ENCODE peak calls at places on chromosome 1, in six cellular contexts. K is astrocyte of the spinal cord, S is heart right ventricle, U is thyroid gland, J is OCI-LY7, O is cardiac muscle cell. W is an unnamed sample.

GRCh38 chr1:170678196-170678595 is 14.3 kb downstream of the PRRX1 start:
- DNase-seq in K (no peak), S (no peak), U (no peak), J (no peak), O (peak; percentile 35), W (no peak)

GRCh38 chr1:220544901-220545303 is 17.0 kb downstream of the MARK1 start:
- DNase-seq in K (no peak), S (no peak), U (peak; percentile 40), J (peak; percentile 1), O (peak; percentile 19), W (no peak)

GRCh38 chr1:106910798-106911197 is 145.7 kb upstream of the PRMT6 start:
- DNase-seq in K (no peak), S (no peak), U (no peak), J (no peak), O (no peak), W (no peak)

GRCh38 chr1:163561570-163562295 is 240.0 kb downstream of the NUF2 start:
- DNase-seq in K (peak; percentile 26), S (no peak), U (no peak), J (peak; percentile 2), O (peak; percentile 30), W (no peak)

GRCh38 chr1:15953791-15954201 is 22.1 kb downstream of the ZBTB17 start:
- DNase-seq in K (no peak), S (no peak), U (no peak), J (no peak), O (no peak), W (no peak)

GRCh38 chr1:64231153-64231552 is 27.7 kb downstream of the UBE2U start:
- DNase-seq in K (no peak), S (no peak), U (no peak), J (no peak), O (no peak), W (no peak)

GRCh38 chr1:32200226-32201010 is at the start of gene CCDC28B:
- DNase-seq in K (peak; percentile 74), S (peak; percentile 79), U (peak; percentile 43), J (peak; percentile 61), O (peak; percentile 70), W (no peak)

GRCh38 chr1:241837413-241837812 is 10.6 kb upstream of the EXO1 start:
- DNase-seq in K (no peak), S (no peak), U (no peak), J (no peak), O (no peak), W (no peak)

GRCh38 chr1:11784993-11785769 is 20.6 kb downstream of the MTHFR start:
- DNase-seq in K (peak; percentile 50), S (peak; percentile 69), U (peak; percentile 76), J (peak; percentile 69), O (peak; percentile 74), W (no peak)

GRCh38 chr1:11132571-11133293 is 33.1 kb upstream of the EXOSC10 start:
- DNase-seq in K (no peak), S (no peak), U (no peak), J (no peak), O (no peak), W (no peak)

GRCh38 chr1:44609412-44609767 is 64.9 kb downstream of the TMEM53 start:
- DNase-seq in K (peak; percentile 47), S (peak; percentile 48), U (peak; percentile 23), J (peak; percentile 47), O (peak; percentile 58), W (no peak)

GRCh38 chr1:163472267-163472666 is 150.5 kb downstream of the NUF2 start:
- DNase-seq in K (peak; percentile 9), S (no peak), U (no peak), J (no peak), O (no peak), W (no peak)

GRCh38 chr1:225950905-225951351 is 9.9 kb upstream of the LEFTY2 start:
- DNase-seq in K (no peak), S (no peak), U (no peak), J (no peak), O (no peak), W (no peak)

GRCh38 chr1:154182342-154183044 is 9.4 kb downstream of the TPM3 start:
- DNase-seq in K (peak; percentile 76), S (peak; percentile 74), U (peak; percentile 69), J (peak; percentile 58), O (peak; percentile 89), W (peak; percentile 81)

GRCh38 chr1:83509229-83509870 is 489.6 kb downstream of the TTLL7 start:
- DNase-seq in K (no peak), S (no peak), U (no peak), J (no peak), O (no peak), W (no peak)

GRCh38 chr1:215079456-215079855 is 3.1 kb upstream of the KCNK2 start:
- DNase-seq in K (no peak), S (no peak), U (no peak), J (no peak), O (no peak), W (no peak)

GRCh38 chr1:80656011-80656627 is 1144.6 kb upstream of the ADGRL2 start:
- DNase-seq in K (peak; percentile 17), S (no peak), U (no peak), J (peak; percentile 34), O (no peak), W (no peak)

GRCh38 chr1:89557954-89558353 is 33.3 kb downstream of the LRRC8B start:
- DNase-seq in K (no peak), S (no peak), U (no peak), J (no peak), O (no peak), W (no peak)

GRCh38 chr1:11539850-11540772 is 61.2 kb downstream of the DISP3 start:
- DNase-seq in K (no peak), S (no peak), U (no peak), J (no peak), O (no peak), W (no peak)

GRCh38 chr1:8394456-8395321 is 76.8 kb downstream of the SLC45A1 start:
- DNase-seq in K (peak; percentile 93), S (no peak), U (no peak), J (no peak), O (peak; percentile 87), W (no peak)

GRCh38 chr1:8047112-8047511 is 21.0 kb upstream of the ERRFI1 start:
- DNase-seq in K (peak; percentile 28), S (no peak), U (no peak), J (no peak), O (peak; percentile 68), W (no peak)

GRCh38 chr1:152160553-152160952 is 1.5 kb upstream of the RPTN start:
- DNase-seq in K (no peak), S (no peak), U (no peak), J (no peak), O (no peak), W (no peak)

GRCh38 chr1:228309548-228310067 is 97.0 kb downstream of the TRIM11 start:
- DNase-seq in K (no peak), S (no peak), U (no peak), J (no peak), O (no peak), W (no peak)

GRCh38 chr1:243409284-243409683 is 153.4 kb downstream of the SDCCAG8 start:
- DNase-seq in K (no peak), S (no peak), U (no peak), J (no peak), O (peak; percentile 4), W (no peak)

GRCh38 chr1:234405676-234406075 is 32.4 kb downstream of the COA6 start:
- DNase-seq in K (no peak), S (no peak), U (no peak), J (no peak), O (no peak), W (no peak)

GRCh38 chr1:115687744-115688143 is 46.0 kb downstream of the VANGL1 start:
- DNase-seq in K (no peak), S (no peak), U (no peak), J (no peak), O (no peak), W (no peak)

GRCh38 chr1:193662030-193662429 is 475.6 kb upstream of the B3GALT2 start:
- DNase-seq in K (no peak), S (no peak), U (no peak), J (no peak), O (peak; percentile 30), W (no peak)

GRCh38 chr1:11736746-11737639 is 1.1 kb downstream of the AGTRAP start:
- DNase-seq in K (peak; percentile 44), S (peak; percentile 30), U (peak; percentile 40), J (peak; percentile 64), O (peak; percentile 86), W (no peak)

GRCh38 chr1:79133703-79134258 is 127.3 kb upstream of the ADGRL4 start:
- DNase-seq in K (no peak), S (no peak), U (no peak), J (no peak), O (no peak), W (no peak)

GRCh38 chr1:74193908-74194307 is 4.1 kb downstream of the LRRIQ3 start:
- DNase-seq in K (peak; percentile 49), S (peak; percentile 4), U (no peak), J (no peak), O (peak; percentile 21), W (no peak)

GRCh38 chr1:50109647-50110075 is 941 bp downstream of the ELAVL4 start:
- DNase-seq in K (no peak), S (no peak), U (no peak), J (no peak), O (peak; percentile 1), W (no peak)

GRCh38 chr1:94039514-94039870 is 81.5 kb downstream of the ABCA4 start:
- DNase-seq in K (peak; percentile 74), S (peak; percentile 76), U (peak; percentile 73), J (peak; percentile 67), O (peak; percentile 84), W (no peak)
- TF ChIP-seq CTCF in K (peak; percentile 89), S (peak; percentile 95), U (peak; percentile 75), J (peak; percentile 97), O (peak; percentile 93), W (peak; percentile 94)

GRCh38 chr1:112391603-112391940 is 4.4 kb upstream of the CTTNBP2NL start:
- DNase-seq in K (no peak), S (no peak), U (no peak), J (no peak), O (no peak), W (no peak)
- H3K4me3 ChIP-seq in K (peak overlapping the region; percentile 41), S (peak overlapping the region; percentile 44), U (no peak overlapping the region), J (no peak overlapping the region), O (no peak overlapping the region), W (peak overlapping the region; percentile 50)

DNA sequence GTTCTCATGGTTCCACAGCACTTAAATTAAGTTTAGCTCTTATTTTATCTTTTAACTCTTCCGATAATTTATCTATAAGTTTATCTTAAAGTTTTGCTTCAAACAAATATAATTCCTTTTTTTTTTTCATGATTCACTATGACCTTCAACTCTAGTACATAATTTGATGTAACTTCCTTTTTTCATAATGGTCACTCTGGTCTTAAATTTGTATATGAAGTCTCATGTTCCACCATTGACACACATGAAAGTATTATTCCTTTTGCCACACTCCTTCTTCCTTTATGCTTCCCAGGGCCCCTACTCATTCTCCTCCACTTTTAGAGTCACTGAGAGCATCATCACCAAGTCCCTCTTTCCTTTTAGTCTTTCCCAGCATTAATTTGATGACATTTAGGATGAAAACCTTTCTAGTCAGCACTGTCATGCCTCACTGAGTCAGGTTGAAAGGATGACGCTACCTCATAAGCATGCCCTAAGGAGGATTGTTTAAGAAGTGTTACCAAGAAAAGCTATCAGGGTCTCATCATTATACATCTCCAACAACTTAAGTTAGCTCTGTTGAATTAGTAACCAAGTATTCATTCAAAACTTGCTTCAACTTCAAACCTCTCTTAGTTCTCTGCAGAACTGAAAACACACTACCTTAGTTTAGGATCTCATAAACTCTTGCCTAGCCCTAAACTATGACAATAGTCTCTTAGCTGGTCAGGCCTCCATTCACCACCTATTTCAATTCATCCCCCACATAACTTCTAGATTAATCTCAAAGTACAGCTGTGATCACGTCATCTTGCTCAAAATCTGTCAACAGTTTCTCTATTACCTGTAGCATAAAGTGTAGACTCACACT is 14.5 kb downstream of the AUNIP start:
- DNase-seq in K (no peak), S (no peak), U (no peak), J (no peak), O (no peak), W (no peak)
- TF ChIP-seq CTCF in K (no peak), S (no peak), U (no peak), J (no peak), O (no peak), W (no peak)

GRCh38 chr1:217244946-217245345 is 385.9 kb downstream of the GPATCH2 start:
- DNase-seq in K (no peak), S (no peak), U (no peak), J (no peak), O (peak; percentile 6), W (no peak)
- H3K4me3 ChIP-seq in K (no peak overlapping the region), S (no peak overlapping the region), U (no peak overlapping the region), J (no peak overlapping the region), O (no peak overlapping the region), W (no peak overlapping the region)